ENCODE peak calls at places on chromosomes 6 and 20, in four cellular contexts. O, J, M and K are unnamed samples.

GRCh38 chr6:43911625-43912577 is 141.9 kb downstream of the VEGFA start:
- DNase-seq in O (no peak), M (no peak), J (no peak), K (no peak)

GRCh38 chr6:35154262-35154661 is 13.1 kb upstream of the TCP11 start:
- DNase-seq in M (no peak), O (no peak), J (no peak), K (no peak)

GRCh38 chr20:5020760-5021159 is 19.4 kb upstream of the SLC23A2 start:
- DNase-seq in J (no peak), M (no peak), O (no peak), K (no peak)

GRCh38 chr20:52190437-52191131 is 995 bp downstream of the ZFP64 start:
- DNase-seq in J (no peak), M (peak), O (peak), K (peak)

GRCh38 chr20:64212750-64213149 is 42.8 kb upstream of the PCMTD2 start:
- DNase-seq in M (no peak), J (no peak), O (no peak), K (no peak)

GRCh38 chr20:22572491-22572890 is 11.9 kb downstream of the FOXA2 start:
- DNase-seq in M (no peak), O (no peak), J (no peak), K (no peak)

GRCh38 chr6:129499871-129500219 is 210.1 kb downstream of the ARHGAP18 start:
- DNase-seq in O (no peak), M (peak), J (no peak), K (no peak)

GRCh38 chr20:3165473-3166337 is 6.0 kb upstream of the FASTKD5 start:
- DNase-seq in M (no peak), O (no peak), J (no peak), K (no peak)

GRCh38 chr6:57221191-57221935 is 744 bp downstream of the RAB23 start:
- DNase-seq in O (peak), M (peak), J (peak), K (no peak)

GRCh38 chr6:20014508-20014907 is 177.3 kb downstream of the ID4 start:
- DNase-seq in M (no peak), J (no peak), O (no peak), K (no peak)

GRCh38 chr6:40473026-40473425 is 114.1 kb downstream of the LRFN2 start:
- DNase-seq in O (no peak), J (no peak), M (no peak), K (no peak)